ENCODE peak calls at places on chromosomes 12 and 14, in seven cellular contexts. E is HL-60; F is heart right ventricle; T is fibroblast of villous mesenchyme; H is body of pancreas; Y is testis; R is CD8-positive, alpha-beta T cell. Z is an unnamed sample.

GRCh38 chr12:5511644-5512584 is 80.0 kb downstream of the NTF3 start:
- DNase-seq in E (peak), F (peak), T (peak), H (peak), Y (peak), R (no peak), Z (peak)

GRCh38 chr14:80629606-80630005 is 311.9 kb downstream of the CEP128 start:
- DNase-seq in E (no peak), F (no peak), T (no peak), H (no peak), Y (no peak), R (no peak), Z (no peak)

GRCh38 chr12:21773263-21773741 is 1.2 kb downstream of the KCNJ8 start:
- DNase-seq in E (no peak), F (peak), T (no peak), H (peak), Y (peak), R (no peak), Z (peak)

GRCh38 chr12:78431931-78432330 is 432.6 kb upstream of the SYT1 start:
- DNase-seq in E (no peak), F (no peak), T (no peak), H (no peak), Y (no peak), R (no peak), Z (peak)

GRCh38 chr12:25495336-25496097 is 57.6 kb downstream of the LMNTD1 start:
- DNase-seq in E (no peak), F (no peak), T (peak), H (no peak), Y (no peak), R (no peak), Z (peak)

GRCh38 chr12:94815958-94816357 is 165.6 kb upstream of the TMCC3 start:
- DNase-seq in E (no peak), F (no peak), T (no peak), H (no peak), Y (no peak), R (no peak), Z (no peak)

GRCh38 chr14:82420874-82421273 is 887.2 kb upstream of the SEL1L start:
- DNase-seq in E (no peak), F (peak), T (no peak), H (no peak), Y (peak), R (no peak), Z (no peak)

GRCh38 chr12:71440393-71441349 is 1.1 kb downstream of the LGR5 start:
- DNase-seq in E (no peak), F (no peak), T (no peak), H (peak), Y (no peak), R (no peak), Z (peak)

GRCh38 chr14:77039285-77040058 is 11.0 kb upstream of the IRF2BPL start:
- DNase-seq in E (no peak), F (no peak), T (peak), H (no peak), Y (no peak), R (no peak), Z (peak)

GRCh38 chr12:72673853-72674252 is 401.7 kb downstream of the TRHDE start:
- DNase-seq in E (no peak), F (no peak), T (no peak), H (no peak), Y (no peak), R (no peak), Z (no peak)

GRCh38 chr12:120650249-120650690 is 9.8 kb downstream of the CABP1 start:
- DNase-seq in E (no peak), F (no peak), T (no peak), H (no peak), Y (no peak), R (no peak), Z (no peak)

GRCh38 chr12:40693503-40693863 is 1.2 kb downstream of the CNTN1 start:
- DNase-seq in E (no peak), F (no peak), T (no peak), H (peak), Y (peak), R (no peak), Z (peak)

GRCh38 chr12:51270067-51270846 is at the start of gene SMAGP:
- DNase-seq in E (no peak), F (peak), T (peak), H (peak), Y (peak), R (peak), Z (peak)

GRCh38 chr14:35808076-35808657 is 928 bp downstream of the RALGAPA1 start:
- DNase-seq in E (no peak), F (no peak), T (no peak), H (peak), Y (peak), R (no peak), Z (no peak)

GRCh38 chr14:39055786-39056474 is 47.1 kb downstream of the SEC23A start:
- DNase-seq in E (peak), F (no peak), T (no peak), H (no peak), Y (no peak), R (no peak), Z (no peak)

GRCh38 chr12:2432856-2433255 is 361.9 kb upstream of the FKBP4 start:
- DNase-seq in E (no peak), F (no peak), T (no peak), H (no peak), Y (no peak), R (no peak), Z (no peak)

GRCh38 chr12:57893460-57894353 is 47.2 kb upstream of the CTDSP2 start:
- DNase-seq in E (peak), F (peak), T (peak), H (peak), Y (peak), R (no peak), Z (peak)

GRCh38 chr12:75910452-75910722 is 121.2 kb downstream of the PHLDA1 start:
- DNase-seq in E (no peak), F (no peak), T (no peak), H (no peak), Y (no peak), R (no peak), Z (no peak)

GRCh38 chr12:98698603-98699463 is 53.7 kb downstream of the APAF1 start:
- DNase-seq in E (peak), F (peak), T (peak), H (peak), Y (peak), R (peak), Z (peak)

GRCh38 chr12:11761869-11762567 is 112.5 kb downstream of the ETV6 start:
- DNase-seq in E (no peak), F (no peak), T (no peak), H (no peak), Y (no peak), R (no peak), Z (no peak)

GRCh38 chr12:58541300-58541690 is 379.0 kb downstream of the LRIG3 start:
- DNase-seq in E (no peak), F (no peak), T (no peak), H (no peak), Y (no peak), R (no peak), Z (no peak)

GRCh38 chr14:26872930-26873470 is 275.2 kb upstream of the NOVA1 start:
- DNase-seq in E (no peak), F (no peak), T (no peak), H (peak), Y (no peak), R (no peak), Z (no peak)

GRCh38 chr12:93884794-93885460 is 207.8 kb downstream of the CRADD start:
- DNase-seq in E (no peak), F (no peak), T (peak), H (no peak), Y (no peak), R (no peak), Z (no peak)

GRCh38 chr12:106132175-106133135 is 6.3 kb downstream of the NUAK1 start:
- DNase-seq in E (no peak), F (no peak), T (no peak), H (no peak), Y (no peak), R (no peak), Z (no peak)

GRCh38 chr12:90970471-90970870 is 15.5 kb upstream of the CCER1 start:
- DNase-seq in E (no peak), F (no peak), T (no peak), H (no peak), Y (no peak), R (no peak), Z (no peak)

GRCh38 chr12:121467638-121468403 is 67.9 kb downstream of the RNF34 start:
- DNase-seq in E (no peak), F (no peak), T (peak), H (peak), Y (no peak), R (no peak), Z (no peak)

GRCh38 chr14:75514673-75515630 is 7.3 kb upstream of the BATF start:
- DNase-seq in E (no peak), F (no peak), T (peak), H (peak), Y (no peak), R (peak), Z (peak)

GRCh38 chr12:16118586-16118985 is 158.9 kb downstream of the SLC15A5 start:
- DNase-seq in E (no peak), F (no peak), T (no peak), H (no peak), Y (no peak), R (no peak), Z (no peak)

GRCh38 chr12:82517808-82518207 is 159.5 kb downstream of the METTL25 start:
- DNase-seq in E (no peak), F (no peak), T (no peak), H (no peak), Y (no peak), R (no peak), Z (no peak)

GRCh38 chr14:50320279-50320678 is 8.2 kb downstream of the DMAC2L start:
- DNase-seq in E (no peak), F (no peak), T (peak), H (no peak), Y (peak), R (no peak), Z (peak)

GRCh38 chr12:40208707-40209106 is 16.1 kb upstream of the LRRK2 start:
- DNase-seq in E (no peak), F (no peak), T (no peak), H (no peak), Y (peak), R (no peak), Z (no peak)

DNA sequence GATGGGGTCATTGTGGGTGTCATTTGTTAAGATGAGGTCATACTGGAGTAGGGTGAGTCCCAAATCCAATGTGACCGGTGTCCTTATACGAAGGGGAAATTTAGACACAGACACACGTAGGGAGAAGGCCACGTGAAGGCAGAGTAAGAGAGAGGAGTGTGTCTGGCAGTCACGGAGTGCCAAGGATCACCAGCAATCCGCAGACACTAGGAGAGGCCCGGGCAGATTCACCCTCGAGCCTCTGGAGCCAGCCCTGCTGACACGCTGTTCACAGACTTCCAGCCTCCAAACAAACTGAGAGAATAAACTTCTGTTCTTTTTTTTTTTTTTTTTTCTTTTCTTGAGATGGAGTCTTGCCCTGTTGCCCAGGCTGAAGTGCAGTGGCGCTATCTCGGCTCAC is 24.9 kb downstream of the BRI3BP start:
- DNase-seq in E (no peak), F (no peak), T (no peak), H (no peak), Y (no peak), R (no peak), Z (no peak)
- TF ChIP-seq CTCF in E (no peak), F (no peak), T (no peak), H (no peak), Y (no peak), R (no peak), Z (no peak)

DNA sequence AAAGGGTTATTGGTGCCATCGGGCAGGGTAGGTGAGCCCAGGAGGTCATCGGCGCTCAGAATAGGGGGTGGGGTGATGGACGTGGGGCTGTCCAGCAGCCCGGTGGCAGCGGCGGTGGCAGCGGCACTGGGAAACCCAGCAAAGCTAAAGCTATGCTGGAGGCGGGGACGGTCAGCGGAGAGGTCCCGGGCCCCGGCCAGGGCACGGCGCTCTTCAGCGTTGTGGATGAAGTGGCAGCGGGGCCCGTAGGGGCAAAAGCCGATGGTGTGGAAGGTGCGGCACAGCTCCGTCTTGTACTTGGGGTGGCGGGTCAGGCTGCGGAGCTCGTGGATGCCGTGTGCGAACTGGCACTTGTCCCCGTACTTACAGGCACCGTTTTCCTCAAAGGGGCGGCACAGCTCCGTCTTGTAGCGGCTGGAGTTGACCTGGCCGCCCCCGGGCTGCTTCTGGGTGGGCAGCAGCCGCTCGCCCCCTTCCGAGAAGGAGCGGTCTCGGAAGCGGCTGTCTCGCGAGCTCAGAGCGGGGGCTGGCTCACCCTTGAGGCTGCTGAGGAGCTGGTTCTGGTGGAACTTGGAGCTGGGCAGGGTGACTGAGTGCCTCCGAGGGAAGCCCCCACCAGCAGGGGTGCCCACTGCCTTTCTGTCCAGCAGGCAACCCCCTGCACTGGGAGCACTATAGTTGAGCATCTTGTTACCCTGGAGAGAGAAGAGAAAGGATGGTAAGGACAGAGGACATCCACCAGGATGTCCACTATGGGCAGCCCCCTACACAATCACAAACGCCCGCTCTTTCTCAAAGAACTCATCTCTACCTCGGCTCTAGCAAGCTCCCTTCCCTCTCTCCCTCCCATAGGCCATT is 2.8 kb downstream of the ZFP36L1 start:
- DNase-seq in E (no peak), F (peak), T (peak), H (peak), Y (peak), R (peak), Z (peak)
- H3K4me3 ChIP-seq in E (no peak), F (peak), T (peak), H (peak), Y (peak), R (peak), Z (peak)

GRCh38 chr12:111314949-111315539 is 53.9 kb downstream of the PHETA1 start:
- DNase-seq in E (no peak), F (no peak), T (no peak), H (no peak), Y (no peak), R (no peak), Z (no peak)
- TF ChIP-seq CTCF in E (no peak), F (no peak), T (no peak), H (no peak), Y (no peak), R (no peak), Z (no peak)

DNA sequence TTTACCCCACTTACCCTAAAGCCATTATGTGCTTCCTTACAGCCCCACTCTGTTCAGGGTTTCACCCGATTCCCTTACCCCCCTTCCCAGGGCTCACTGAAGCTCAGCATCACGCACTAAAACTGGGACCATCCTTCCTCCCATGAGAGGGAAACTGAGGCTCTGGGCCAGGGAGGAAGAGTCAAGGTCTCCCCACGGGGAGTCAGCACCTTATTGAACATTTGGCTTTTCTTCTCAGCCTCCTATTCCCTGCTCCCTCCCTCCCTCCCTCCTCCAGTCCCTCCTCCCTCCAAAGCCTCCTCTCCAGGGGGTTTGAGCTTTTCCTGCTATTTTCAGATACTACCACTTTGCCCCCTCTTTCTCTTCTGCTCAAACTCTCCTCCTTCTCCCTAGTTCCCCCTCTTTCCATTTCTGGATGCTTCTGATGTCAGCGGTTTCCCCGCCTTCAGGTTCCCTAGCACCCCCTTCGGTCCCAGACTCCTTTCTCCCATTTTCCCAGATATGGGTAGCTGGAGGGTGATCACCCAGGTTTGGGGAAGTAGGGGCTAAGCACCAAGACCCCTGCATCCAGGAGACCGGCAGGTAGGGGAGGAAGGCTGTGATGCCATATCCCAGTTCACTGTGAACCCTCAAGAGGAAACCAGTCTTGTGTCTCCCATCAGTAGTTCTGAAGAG is 977 bp downstream of the GPR162 start:
- DNase-seq in E (no peak), F (no peak), T (no peak), H (no peak), Y (no peak), R (no peak), Z (no peak)
- H3K4me3 ChIP-seq in E (no peak), F (peak), T (peak), H (no peak), Y (no peak), R (no peak), Z (peak)

DNA sequence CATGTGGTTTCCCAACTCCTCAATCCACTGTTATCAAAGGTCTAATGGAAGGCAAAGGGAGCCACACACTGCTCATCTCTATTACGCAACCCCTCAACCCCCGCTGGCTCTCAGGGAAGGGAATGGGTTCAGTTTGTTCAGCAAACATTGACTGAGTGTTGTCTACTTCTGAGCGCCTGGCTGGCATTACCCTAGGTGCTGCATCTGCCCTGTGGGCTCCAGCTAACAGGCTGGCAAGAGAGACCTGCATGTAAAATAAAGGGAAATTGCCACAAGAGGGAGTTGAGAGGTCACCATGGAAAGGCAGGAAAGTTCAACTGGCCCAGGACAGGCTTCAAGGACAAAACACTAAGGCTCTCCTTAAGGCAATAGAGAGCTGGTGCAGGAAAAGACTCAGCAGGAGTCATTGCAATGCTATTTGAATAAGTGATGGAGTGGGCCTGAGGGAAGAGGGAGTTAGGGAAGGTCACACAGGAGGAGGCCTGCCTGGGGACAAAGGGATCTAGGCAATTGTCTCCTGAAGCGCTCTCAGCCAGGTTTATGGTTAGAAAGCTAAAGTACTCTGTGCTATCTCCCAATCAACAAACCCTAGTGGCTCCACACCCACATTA is 5.5 kb upstream of the ZNF740 start:
- DNase-seq in E (no peak), F (no peak), T (peak), H (peak), Y (no peak), R (no peak), Z (peak)
- TF ChIP-seq CTCF in E (no peak), F (no peak), T (peak), H (peak), Y (no peak), R (no peak), Z (peak)

Z was measured in foreskin fibroblast.